ENCODE peak calls at places on chromosomes 13 and 19, in four cellular contexts. One of them, this sample, is unnamed.

GRCh38 chr13:37365496-37365895 is 233.1 kb downstream of the POSTN start:
- DNase-seq in H1: no peak
- DNase-seq in H9: no peak
- DNase-seq in IMR-90: no peak
- DNase-seq in this sample: no peak

GRCh38 chr19:12880551-12881171 is 588 bp downstream of the DNASE2 start:
- DNase-seq in H1: no peak
- DNase-seq in H9: peak; percentile 53
- DNase-seq in IMR-90: peak; percentile 6
- DNase-seq in this sample: peak; percentile 41

GRCh38 chr13:28754698-28755545 is 36.2 kb upstream of the SLC46A3 start:
- DNase-seq in H1: no peak
- DNase-seq in H9: peak; percentile 67
- DNase-seq in IMR-90: peak; percentile 13
- DNase-seq in this sample: peak; percentile 77

GRCh38 chr13:27007166-27007565 is 164.4 kb downstream of the USP12 start:
- DNase-seq in H1: no peak
- DNase-seq in H9: no peak
- DNase-seq in IMR-90: no peak
- DNase-seq in this sample: no peak

GRCh38 chr19:9945319-9945966 is 9.1 kb upstream of the OLFM2 start:
- DNase-seq in H1: no peak
- DNase-seq in H9: peak; percentile 57
- DNase-seq in IMR-90: peak; percentile 100
- DNase-seq in this sample: peak; percentile 51

GRCh38 chr19:34345934-34346333 is 19.1 kb upstream of the GPI start:
- DNase-seq in H1: peak; percentile 65
- DNase-seq in H9: peak; percentile 85
- DNase-seq in IMR-90: peak; percentile 63
- DNase-seq in this sample: peak; percentile 89

GRCh38 chr13:33577037-33577436 is 240.9 kb upstream of the RFC3 start:
- DNase-seq in H1: no peak
- DNase-seq in H9: no peak
- DNase-seq in IMR-90: peak; percentile 2
- DNase-seq in this sample: no peak

GRCh38 chr19:2132191-2132590 is 19.2 kb downstream of the AP3D1 start:
- DNase-seq in H1: no peak
- DNase-seq in H9: no peak
- DNase-seq in IMR-90: no peak
- DNase-seq in this sample: no peak

GRCh38 chr19:15115080-15115479 is 7.9 kb downstream of the SYDE1 start:
- DNase-seq in H1: no peak
- DNase-seq in H9: no peak
- DNase-seq in IMR-90: peak; percentile 68
- DNase-seq in this sample: no peak

GRCh38 chr13:34340534-34340933 is 522.6 kb downstream of the RFC3 start:
- DNase-seq in H1: no peak
- DNase-seq in H9: no peak
- DNase-seq in IMR-90: no peak
- DNase-seq in this sample: no peak

GRCh38 chr13:48582086-48582485 is 49.2 kb upstream of the RCBTB2 start:
- DNase-seq in H1: no peak
- DNase-seq in H9: no peak
- DNase-seq in IMR-90: no peak
- DNase-seq in this sample: no peak

GRCh38 chr19:55638864-55639359 is 1.9 kb upstream of the ZNF580 start:
- DNase-seq in H1: no peak
- DNase-seq in H9: peak; percentile 67
- DNase-seq in IMR-90: peak; percentile 21
- DNase-seq in this sample: peak; percentile 82

GRCh38 chr13:42392706-42393572 is 121.0 kb downstream of the AKAP11 start:
- DNase-seq in H1: no peak
- DNase-seq in H9: no peak
- DNase-seq in IMR-90: no peak
- DNase-seq in this sample: peak; percentile 9

GRCh38 chr13:107563099-107563925 is 652.0 kb downstream of the LIG4 start:
- DNase-seq in H1: no peak
- DNase-seq in H9: no peak
- DNase-seq in IMR-90: no peak
- DNase-seq in this sample: peak; percentile 72

GRCh38 chr13:69319659-69320058 is 788.0 kb upstream of the ATXN8OS start:
- DNase-seq in H1: no peak
- DNase-seq in H9: no peak
- DNase-seq in IMR-90: no peak
- DNase-seq in this sample: no peak

GRCh38 chr13:99144306-99144705 is 56.3 kb upstream of the UBAC2 start:
- DNase-seq in H1: no peak
- DNase-seq in H9: no peak
- DNase-seq in IMR-90: no peak
- DNase-seq in this sample: no peak

GRCh38 chr13:33138441-33138840 is 122.2 kb downstream of the KL start:
- DNase-seq in H1: no peak
- DNase-seq in H9: no peak
- DNase-seq in IMR-90: no peak
- DNase-seq in this sample: no peak

GRCh38 chr19:19488875-19489690 is 26.3 kb downstream of the TSSK6 start:
- DNase-seq in H1: peak; percentile 70
- DNase-seq in H9: peak; percentile 91
- DNase-seq in IMR-90: peak; percentile 96
- DNase-seq in this sample: peak; percentile 100

GRCh38 chr13:33992891-33993336 is 175.0 kb downstream of the RFC3 start:
- DNase-seq in H1: no peak
- DNase-seq in H9: no peak
- DNase-seq in IMR-90: no peak
- DNase-seq in this sample: no peak

GRCh38 chr19:41425174-41426115 is 1.7 kb downstream of the B3GNT8 start:
- DNase-seq in H1: no peak
- DNase-seq in H9: no peak
- DNase-seq in IMR-90: no peak
- DNase-seq in this sample: no peak

GRCh38 chr13:50678464-50679162 is 164.9 kb downstream of the DLEU7 start:
- DNase-seq in H1: no peak
- DNase-seq in H9: no peak
- DNase-seq in IMR-90: peak; percentile 60
- DNase-seq in this sample: no peak

DNA sequence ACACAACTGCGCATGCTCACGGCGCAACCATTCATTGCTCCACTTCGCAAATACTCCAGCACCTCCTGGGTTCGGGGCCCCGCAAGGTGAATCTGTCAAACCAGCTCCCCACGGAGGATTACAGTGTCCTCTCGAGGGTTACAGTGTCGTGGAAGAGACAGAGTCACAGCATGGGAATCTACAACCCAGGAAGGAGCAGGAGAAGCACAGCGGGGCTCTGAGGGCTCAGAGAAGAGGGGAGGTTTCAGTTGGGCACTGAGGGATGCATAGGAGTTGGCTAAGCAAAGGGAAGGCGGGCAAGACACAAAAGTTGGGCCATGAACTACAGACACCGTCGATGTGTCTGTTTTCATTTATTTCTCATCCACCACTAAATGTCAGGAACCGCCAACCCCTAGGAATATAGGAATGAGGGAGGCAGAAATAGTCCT is 1.0 kb upstream of the GTF2F1 start:
- DNase-seq in H1: no peak
- DNase-seq in H9: no peak
- DNase-seq in IMR-90: no peak
- DNase-seq in this sample: no peak
- H2AK5ac ChIP-seq in H1: no peak overlapping the region
- H2AK5ac ChIP-seq in H9: no peak overlapping the region
- H2AK5ac ChIP-seq in IMR-90: peak overlapping the region; percentile 89
- H2AK5ac ChIP-seq in this sample: no peak overlapping the region

DNA sequence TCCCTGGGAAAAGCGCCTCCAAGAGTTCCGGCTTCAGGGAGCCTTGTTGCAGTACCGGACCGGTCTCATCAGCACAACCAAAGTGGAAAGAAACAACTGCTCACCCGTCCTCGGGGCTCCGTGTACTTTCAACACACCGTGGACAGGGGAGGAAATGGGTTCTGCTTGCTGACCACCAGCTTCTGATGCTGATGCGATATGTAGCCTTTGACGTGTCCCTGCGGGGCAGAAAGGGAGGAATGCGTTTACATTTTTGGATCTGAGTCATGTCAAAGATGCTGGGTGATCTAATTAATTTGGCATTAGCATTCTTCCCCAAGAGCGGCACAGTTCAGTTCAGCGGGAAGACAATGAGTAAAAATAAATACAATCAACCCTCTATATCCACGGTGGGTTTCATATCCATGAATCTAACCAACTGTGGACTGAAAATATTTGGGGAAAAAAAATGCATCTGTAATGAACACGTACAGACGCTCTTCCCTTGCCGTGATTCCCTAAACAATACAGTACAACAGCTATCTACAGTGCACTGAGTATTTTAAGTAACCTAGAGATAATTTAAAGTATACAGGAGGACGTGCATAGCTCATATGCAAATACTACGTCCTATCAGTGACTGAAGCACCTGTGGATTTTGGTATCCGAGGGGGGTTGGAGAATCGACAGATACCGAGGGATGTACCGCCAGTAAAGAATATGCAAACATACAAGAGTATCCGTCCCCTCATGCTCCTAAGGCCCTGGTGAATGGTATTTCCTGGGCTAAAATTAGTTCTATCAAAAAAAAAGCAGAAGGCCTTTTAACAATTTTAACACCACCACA is 19.8 kb downstream of the PROZ start:
- DNase-seq in H1: no peak
- DNase-seq in H9: no peak
- DNase-seq in IMR-90: peak; percentile 99
- DNase-seq in this sample: peak; percentile 56
- H4K5ac ChIP-seq in H1: no peak overlapping the region
- H4K5ac ChIP-seq in H9: no peak overlapping the region
- H4K5ac ChIP-seq in IMR-90: peak overlapping the region; percentile 99
- H4K5ac ChIP-seq in this sample: no peak overlapping the region

GRCh38 chr19:38614289-38614688 is 3.5 kb downstream of the MAP4K1 start:
- DNase-seq in H1: no peak
- DNase-seq in H9: no peak
- DNase-seq in IMR-90: no peak
- DNase-seq in this sample: no peak
- H2AK5ac ChIP-seq in H1: no peak overlapping the region
- H2AK5ac ChIP-seq in H9: no peak overlapping the region
- H2AK5ac ChIP-seq in IMR-90: no peak overlapping the region
- H2AK5ac ChIP-seq in this sample: no peak overlapping the region

DNA sequence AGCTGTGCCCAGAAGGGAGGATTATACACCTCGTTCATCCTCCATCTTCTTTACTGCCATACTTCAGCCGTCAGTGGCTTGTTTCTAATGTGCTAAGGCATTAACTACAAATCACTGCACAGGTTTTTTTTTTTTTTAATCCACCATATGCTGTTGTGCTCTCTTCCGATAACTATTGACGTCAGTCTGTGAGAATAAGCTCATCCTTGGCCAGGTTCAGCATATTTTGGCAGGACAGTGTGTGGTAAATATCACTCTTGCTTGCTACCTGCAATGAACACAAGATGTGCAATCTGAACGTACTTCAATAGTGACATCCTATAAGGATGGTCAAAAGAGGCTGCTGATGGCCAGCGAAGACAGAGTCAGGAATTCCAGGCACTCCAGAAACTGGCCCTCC is 2030.7 kb upstream of the PCDH20 start:
- DNase-seq in H1: no peak
- DNase-seq in H9: no peak
- DNase-seq in IMR-90: no peak
- DNase-seq in this sample: no peak
- H4K5ac ChIP-seq in H1: no peak overlapping the region
- H4K5ac ChIP-seq in H9: no peak overlapping the region
- H4K5ac ChIP-seq in IMR-90: no peak overlapping the region
- H4K5ac ChIP-seq in this sample: no peak overlapping the region

DNA sequence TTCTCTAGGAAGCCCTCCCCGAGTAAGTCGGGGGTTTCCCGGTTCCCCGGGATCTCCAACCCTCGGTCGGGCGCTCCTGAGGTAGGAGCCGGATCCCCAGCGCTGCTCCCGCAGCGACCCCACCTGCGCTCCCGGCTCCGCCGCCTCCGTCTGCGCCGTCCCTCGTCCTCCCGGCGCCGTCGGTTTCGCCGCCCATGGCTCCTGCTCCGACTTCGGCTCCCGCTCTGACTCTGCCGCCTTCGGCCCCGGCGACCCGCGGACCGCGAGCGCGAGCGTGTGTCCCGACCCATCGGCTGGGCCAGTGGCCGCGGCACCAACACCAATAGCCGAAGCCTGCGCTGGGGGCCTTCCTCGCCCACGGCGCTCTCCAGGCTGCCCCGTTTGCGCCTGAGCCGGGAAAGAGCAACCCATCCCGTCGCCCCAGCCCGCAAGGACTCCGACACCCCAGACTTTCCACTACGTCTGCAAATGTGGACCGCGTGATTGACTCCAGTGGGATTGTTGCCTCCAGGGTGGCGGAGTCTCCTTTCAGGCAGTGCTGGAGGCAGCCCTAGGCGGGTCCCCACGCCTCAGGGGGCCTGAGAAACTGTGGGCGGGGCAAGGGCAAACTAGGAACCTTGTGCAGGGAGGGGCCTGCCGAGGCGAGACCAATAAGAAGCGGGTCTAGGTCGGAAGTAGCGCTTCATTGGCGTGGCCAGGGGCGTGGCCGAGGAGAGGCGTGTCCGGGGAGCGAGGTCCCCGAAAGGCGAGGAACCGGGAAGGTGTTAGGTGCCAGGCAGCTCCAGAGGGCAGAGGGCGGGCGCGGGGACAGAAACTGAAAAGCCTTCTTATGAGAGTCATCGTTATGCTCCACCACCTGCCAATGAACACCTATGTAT is at the start of gene CACTIN:
- DNase-seq in H1: peak; percentile 93
- DNase-seq in H9: peak; percentile 98
- DNase-seq in IMR-90: peak; percentile 97
- DNase-seq in this sample: peak; percentile 99
- H2AK5ac ChIP-seq in H1: no peak within 1 kb of the TSS
- H2AK5ac ChIP-seq in H9: no peak within 1 kb of the TSS
- H2AK5ac ChIP-seq in IMR-90: peak within 1 kb of the TSS; percentile 88
- H2AK5ac ChIP-seq in this sample: no peak within 1 kb of the TSS

DNA sequence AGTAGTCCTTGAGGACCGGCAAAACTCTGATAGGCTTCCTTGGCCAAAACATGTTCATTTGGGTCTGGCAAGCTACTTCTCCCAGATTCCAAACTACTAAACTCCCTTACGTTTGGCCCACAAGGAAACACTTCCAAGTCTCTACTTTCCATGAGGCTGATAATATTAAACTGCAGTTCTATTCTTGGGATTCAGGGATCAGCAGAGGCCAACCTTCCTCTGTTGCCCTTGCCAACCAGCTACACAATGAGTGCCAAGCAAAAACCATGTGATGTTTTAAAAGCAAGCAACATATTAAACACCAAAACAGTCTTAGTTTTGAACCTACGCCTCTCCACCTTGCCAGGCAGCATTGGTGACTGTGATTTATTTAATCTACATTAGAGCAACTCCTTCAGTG is 287.3 kb downstream of the TBC1D4 start:
- DNase-seq in H1: no peak
- DNase-seq in H9: no peak
- DNase-seq in IMR-90: no peak
- DNase-seq in this sample: no peak
- H4K5ac ChIP-seq in H1: no peak overlapping the region
- H4K5ac ChIP-seq in H9: no peak overlapping the region
- H4K5ac ChIP-seq in IMR-90: no peak overlapping the region
- H4K5ac ChIP-seq in this sample: no peak overlapping the region

DNA sequence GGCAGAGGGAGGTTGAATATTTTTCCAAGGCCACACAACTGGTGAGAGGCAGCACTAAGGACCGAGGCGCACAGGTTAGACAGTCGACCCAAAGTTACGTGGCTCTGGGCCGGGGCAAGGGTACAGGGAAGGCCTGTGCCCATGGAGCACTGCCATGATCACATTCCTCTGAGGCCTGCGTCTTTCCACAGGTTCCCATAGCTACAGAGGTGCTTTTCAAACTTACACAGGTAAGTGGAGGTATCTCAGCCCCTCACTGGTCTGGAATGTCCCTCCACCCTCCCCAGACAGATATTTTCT is 814 bp downstream of the ZNF211 start:
- DNase-seq in H1: no peak
- DNase-seq in H9: no peak
- DNase-seq in IMR-90: no peak
- DNase-seq in this sample: peak; percentile 28
- H2AK5ac ChIP-seq in H1: no peak overlapping the region
- H2AK5ac ChIP-seq in H9: no peak overlapping the region
- H2AK5ac ChIP-seq in IMR-90: no peak overlapping the region
- H2AK5ac ChIP-seq in this sample: no peak overlapping the region

This sample was measured in mesendoderm.